ENCODE peak calls at places on chromosomes 4 and X, in ten cellular contexts. E is astrocyte, C is Panc1, N is sigmoid colon, T is heart right ventricle, A is fibroblast of mammary gland, G is astrocyte of the spinal cord, B is GM12864, F is ascending aorta, Q is HCT116. V is an unnamed sample.
A peak's percentile ranks its signal among the peaks of the same experiment; 100 is the strongest.

GRCh38 chr4:25020240-25020639 is 10.5 kb downstream of the LGI2 start:
- DNase-seq in T (no peak), A (peak; percentile 94), E (no peak), N (no peak), F (no peak), Q (no peak), B (no peak), G (no peak), C (no peak), V (peak; percentile 2)

GRCh38 chr4:93828830-93829530 is 427 bp downstream of the ATOH1 start:
- DNase-seq in E (no peak), F (no peak), B (no peak), C (no peak), T (peak; percentile 11), N (no peak), A (no peak), Q (no peak), G (no peak), V (no peak)

GRCh38 chr4:184267673-184268573 is 50.2 kb upstream of the ENPP6 start:
- DNase-seq in C (peak; percentile 59), N (no peak), F (no peak), G (peak; percentile 89), T (no peak), B (peak; percentile 99), E (peak; percentile 93), Q (peak; percentile 6), A (peak; percentile 91), V (peak; percentile 86)

GRCh38 chr4:110184124-110184790 is 14.2 kb downstream of the ELOVL6 start:
- DNase-seq in B (no peak), T (no peak), A (peak; percentile 47), C (no peak), G (peak; percentile 67), F (no peak), E (peak; percentile 61), N (no peak), Q (no peak), V (no peak)

GRCh38 chrX:68249401-68249831 is 183.9 kb downstream of the OPHN1 start:
- DNase-seq in G (no peak), Q (no peak), C (no peak), A (peak; percentile 51), N (peak; percentile 73), T (peak; percentile 16), F (no peak), B (no peak), E (no peak), V (peak; percentile 56)

GRCh38 chr4:154911097-154911496 is 130.0 kb downstream of the RBM46 start:
- DNase-seq in E (no peak), B (no peak), F (no peak), A (peak; percentile 36), T (no peak), Q (no peak), N (no peak), G (no peak), C (no peak), V (no peak)

GRCh38 chrX:16137416-16138107 is 14.2 kb downstream of the GRPR start:
- DNase-seq in C (no peak), A (no peak), G (no peak), Q (no peak), E (no peak), B (no peak), F (no peak), T (no peak), N (no peak), V (no peak)

GRCh38 chr4:60450054-60450453 is 750.1 kb upstream of the ADGRL3 start:
- DNase-seq in B (no peak), T (no peak), E (no peak), A (no peak), Q (no peak), C (no peak), G (no peak), N (no peak), F (no peak), V (no peak)

GRCh38 chr4:39548425-39549067 is 21.3 kb upstream of the UGDH start:
- DNase-seq in C (no peak), Q (no peak), F (no peak), T (no peak), G (peak; percentile 22), A (no peak), E (peak; percentile 56), B (no peak), N (no peak), V (no peak)

GRCh38 chr4:5962416-5962815 is 55.8 kb downstream of the C4orf50 start:
- DNase-seq in C (no peak), E (no peak), N (no peak), T (no peak), G (no peak), A (no peak), F (no peak), B (no peak), Q (no peak), V (no peak)

GRCh38 chrX:34893741-34894140 is 48.9 kb upstream of the FAM47B start:
- DNase-seq in N (no peak), A (peak; percentile 25), E (no peak), C (no peak), F (no peak), G (no peak), Q (no peak), B (no peak), T (no peak), V (no peak)
- TF ChIP-seq CTCF in N (no peak), A (peak; percentile 38), E (peak; percentile 20), C (peak; percentile 10), F (peak; percentile 31), G (peak; percentile 27), Q (no peak), B (no peak), T (peak; percentile 23), V (peak; percentile 24)

DNA sequence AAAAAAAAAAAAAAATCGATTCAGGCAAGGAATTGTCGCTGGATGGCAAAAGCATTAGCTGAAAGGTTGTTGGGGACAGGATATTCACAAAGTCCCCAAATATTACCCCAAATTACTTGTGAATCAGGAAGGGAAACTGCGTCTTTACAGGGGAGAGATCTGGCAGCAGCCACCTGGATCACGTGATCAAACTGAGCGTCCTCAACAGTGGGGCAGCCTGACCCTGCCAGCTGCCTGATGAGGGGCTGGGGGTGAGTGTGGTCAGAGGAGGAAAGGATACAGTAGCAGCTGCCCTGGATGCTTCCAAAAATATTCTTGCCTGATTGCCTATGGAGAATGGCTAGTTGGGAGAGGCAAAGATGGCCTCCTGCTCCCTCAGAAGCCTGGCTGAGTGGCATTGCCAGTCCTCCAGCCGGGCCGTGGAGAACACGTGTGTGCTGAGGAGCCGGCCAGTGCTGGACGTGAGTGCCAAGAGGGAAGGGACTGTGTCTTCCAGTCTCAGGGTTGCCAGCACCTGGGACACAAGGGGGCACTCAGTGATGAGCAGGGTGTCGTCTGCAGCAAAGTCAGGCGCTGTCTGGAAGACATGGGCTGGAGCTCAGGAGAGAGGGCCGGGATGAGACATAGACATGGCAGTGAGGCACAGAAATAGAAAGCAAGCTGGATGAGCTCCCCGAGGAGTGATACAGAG is 3.0 kb upstream of the LAGE3 start:
- DNase-seq in B (no peak), C (no peak), F (no peak), T (no peak), A (no peak), G (no peak), N (no peak), Q (no peak), E (no peak), V (no peak)
- H3K4me3 ChIP-seq in B (no peak overlapping the region), C (no peak overlapping the region), F (no peak overlapping the region), T (no peak overlapping the region), A (no peak overlapping the region), G (no peak overlapping the region), N (no peak overlapping the region), Q (no peak overlapping the region), E (no peak overlapping the region), V (no peak overlapping the region)

GRCh38 chr4:38166768-38167167 is 206.6 kb downstream of the PTTG2 start:
- DNase-seq in B (no peak), C (no peak), E (no peak), G (no peak), Q (no peak), F (no peak), N (no peak), T (no peak), A (no peak), V (no peak)

GRCh38 chr4:38170800-38171199 is 210.6 kb downstream of the PTTG2 start:
- DNase-seq in G (no peak), E (no peak), A (no peak), B (no peak), N (no peak), T (no peak), F (no peak), C (no peak), Q (no peak), V (peak; percentile 32)

GRCh38 chr4:38166082-38166481 is 205.9 kb downstream of the PTTG2 start:
- DNase-seq in A (no peak), G (no peak), F (no peak), C (no peak), Q (no peak), B (no peak), E (no peak), T (no peak), N (no peak), V (no peak)

GRCh38 chr4:38170380-38170779 is 210.2 kb downstream of the PTTG2 start:
- DNase-seq in T (no peak), C (no peak), F (no peak), N (no peak), B (no peak), E (no peak), G (no peak), A (no peak), Q (no peak), V (no peak)

DNA sequence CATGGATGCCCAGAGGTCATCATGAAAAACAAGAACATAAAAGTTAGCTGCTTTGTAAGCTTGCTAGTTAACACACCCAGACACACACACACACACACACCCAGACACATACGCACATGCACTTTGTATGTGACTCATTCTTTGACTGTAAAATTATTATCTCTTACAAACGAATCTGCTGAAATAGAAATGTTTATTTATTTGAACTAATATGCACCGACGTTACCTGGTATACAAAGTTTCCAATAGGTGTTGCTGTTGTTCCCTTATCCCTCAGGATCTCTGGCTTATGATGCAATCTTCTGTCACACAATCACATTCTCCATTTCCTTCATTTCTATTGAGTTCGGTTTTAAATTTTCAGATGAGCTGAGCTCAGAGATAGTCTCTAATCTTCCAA is 209.3 kb downstream of the PTTG2 start:
- DNase-seq in C (no peak), Q (no peak), F (no peak), B (no peak), N (no peak), E (no peak), G (no peak), T (no peak), A (no peak), V (peak; percentile 46)
- TF ChIP-seq CTCF in C (no peak), Q (peak; percentile 39), F (no peak), B (no peak), N (no peak), E (no peak), G (no peak), T (no peak), A (no peak), V (no peak)

DNA sequence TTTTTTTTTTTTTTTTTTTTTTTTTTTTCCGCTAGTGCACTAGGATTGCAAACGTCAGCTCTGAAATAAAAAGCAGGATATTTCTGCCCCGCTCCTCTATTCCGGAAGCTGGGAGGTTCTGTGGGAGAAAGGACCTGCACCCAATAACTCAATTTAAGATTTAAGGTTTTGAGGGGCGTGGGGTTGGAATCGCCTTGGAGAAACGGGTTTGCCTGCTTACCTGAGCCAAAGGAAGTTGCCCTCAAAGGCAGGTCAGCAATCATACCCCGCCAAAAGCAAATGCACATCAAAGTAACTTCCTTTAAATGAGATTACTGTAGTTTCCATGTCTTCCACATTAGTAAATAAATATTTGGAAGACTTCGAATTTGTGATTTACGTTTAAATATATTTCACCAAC is 952 bp upstream of the HS3ST1 start:
- DNase-seq in Q (no peak), T (no peak), F (no peak), B (no peak), C (no peak), E (no peak), A (no peak), N (no peak), G (no peak), V (no peak)
- H3K4me3 ChIP-seq in Q (peak overlapping the region; percentile 91), T (peak overlapping the region; percentile 64), F (peak overlapping the region; percentile 60), B (peak overlapping the region; percentile 70), C (peak overlapping the region; percentile 82), E (peak overlapping the region; percentile 77), A (no peak overlapping the region), N (peak overlapping the region; percentile 65), G (peak overlapping the region; percentile 43), V (peak overlapping the region; percentile 72)

V was measured in fibroblast of lung.